ENCODE peak calls at places on chromosomes 12 and 14, in seven cellular contexts. C, N, Y, T, R, G and H are unnamed samples.

GRCh38 chr12:131923260-131923659 is 5.8 kb upstream of the PUS1 start:
- DNase-seq in G (no peak), T (no peak), Y (no peak), R (no peak), N (no peak), C (no peak), H (peak)

GRCh38 chr12:124734224-124734788 is 129.4 kb downstream of the SCARB1 start:
- DNase-seq in N (no peak), T (no peak), R (no peak), Y (no peak), G (no peak), C (peak), H (no peak)

GRCh38 chr14:104436047-104436531 is 143.5 kb upstream of the C14orf180 start:
- DNase-seq in C (peak), G (peak), Y (no peak), N (no peak), R (no peak), T (peak), H (no peak)

GRCh38 chr12:102374190-102374589 is 106.2 kb downstream of the IGF1 start:
- DNase-seq in N (no peak), T (no peak), C (no peak), G (peak), R (no peak), Y (no peak), H (no peak)

GRCh38 chr12:71426648-71427047 is 12.9 kb upstream of the LGR5 start:
- DNase-seq in R (no peak), T (no peak), N (no peak), G (peak), C (no peak), Y (no peak), H (no peak)

GRCh38 chr12:31896514-31897039 is 62.6 kb upstream of the RESF1 start:
- DNase-seq in R (peak), C (peak), N (peak), G (no peak), T (peak), Y (no peak), H (peak)

GRCh38 chr12:59004466-59004865 is 84.2 kb upstream of the LRIG3 start:
- DNase-seq in T (no peak), R (no peak), Y (no peak), C (no peak), N (no peak), G (no peak), H (no peak)

GRCh38 chr14:65134651-65135579 is 32.6 kb upstream of the MAX start:
- DNase-seq in R (peak), G (peak), Y (no peak), T (peak), N (no peak), C (no peak), H (no peak)

GRCh38 chr14:75088566-75089373 is 19.3 kb downstream of the ZC2HC1C start:
- DNase-seq in G (peak), R (peak), N (no peak), C (no peak), Y (peak), T (peak), H (no peak)

GRCh38 chr14:76376001-76376404 is at the start of gene ESRRB:
- DNase-seq in Y (no peak), C (no peak), G (no peak), R (no peak), T (no peak), N (no peak), H (no peak)

GRCh38 chr12:62862259-62862881 is 72.6 kb downstream of the PPM1H start:
- DNase-seq in R (no peak), T (no peak), Y (no peak), C (no peak), G (peak), N (no peak), H (no peak)

GRCh38 chr12:114131824-114132223 is 165.7 kb upstream of the RBM19 start:
- DNase-seq in C (no peak), Y (no peak), R (no peak), G (no peak), N (no peak), T (no peak), H (no peak)

GRCh38 chr12:49230176-49230575 is 34.7 kb upstream of the TUBA1C start:
- DNase-seq in N (no peak), C (no peak), G (no peak), Y (no peak), R (no peak), T (no peak), H (no peak)

GRCh38 chr12:67747869-67748760 is 99.6 kb downstream of the DYRK2 start:
- DNase-seq in C (no peak), T (peak), Y (no peak), R (no peak), N (no peak), G (peak), H (no peak)

GRCh38 chr12:130826151-130826801 is 12.8 kb downstream of the STX2 start:
- DNase-seq in C (no peak), N (peak), R (peak), T (peak), Y (no peak), G (peak), H (no peak)

GRCh38 chr12:93790472-93791152 is 113.4 kb downstream of the CRADD start:
- DNase-seq in Y (no peak), T (no peak), G (peak), N (no peak), C (no peak), R (no peak), H (no peak)

GRCh38 chr14:92785601-92786426 is 8.3 kb upstream of the GOLGA5 start:
- DNase-seq in Y (no peak), N (no peak), G (peak), C (peak), T (no peak), R (no peak), H (no peak)